ENCODE peak calls at places on chromosomes 2 and 18, in four cellular contexts. One of them, this sample, is unnamed.
A peak's percentile ranks its signal among the peaks of the same experiment; 100 is the strongest.

GRCh38 chr2:127308586-127309138 is 14.7 kb upstream of the ERCC3 start:
- DNase-seq in WTC11: no peak
- DNase-seq in SK-N-SH: no peak
- DNase-seq in HepG2: no peak
- DNase-seq in this sample: no peak

GRCh38 chr2:238847841-238848565 is at the start of gene TWIST2:
- DNase-seq in SK-N-SH: peak; percentile 56
- DNase-seq in HepG2: no peak
- DNase-seq in WTC11: peak; percentile 66
- DNase-seq in this sample: no peak

GRCh38 chr18:69617888-69618287 is 217.2 kb downstream of the DOK6 start:
- DNase-seq in SK-N-SH: no peak
- DNase-seq in WTC11: no peak
- DNase-seq in HepG2: no peak
- DNase-seq in this sample: no peak

GRCh38 chr2:181607629-181608627 is 49.0 kb downstream of the CERKL start:
- DNase-seq in SK-N-SH: no peak
- DNase-seq in HepG2: no peak
- DNase-seq in WTC11: no peak
- DNase-seq in this sample: no peak

GRCh38 chr18:3985030-3985429 is 470.1 kb downstream of the DLGAP1 start:
- DNase-seq in WTC11: no peak
- DNase-seq in SK-N-SH: no peak
- DNase-seq in HepG2: no peak
- DNase-seq in this sample: no peak

GRCh38 chr2:207115715-207116364 is 49.9 kb downstream of the KLF7 start:
- DNase-seq in HepG2: no peak
- DNase-seq in WTC11: no peak
- DNase-seq in SK-N-SH: peak; percentile 39
- DNase-seq in this sample: no peak

GRCh38 chr2:33011941-33012340 is 65.2 kb downstream of the LTBP1 start:
- DNase-seq in HepG2: no peak
- DNase-seq in WTC11: no peak
- DNase-seq in SK-N-SH: no peak
- DNase-seq in this sample: no peak

GRCh38 chr2:66446924-66447323 is 12.0 kb downstream of the MEIS1 start:
- DNase-seq in HepG2: no peak
- DNase-seq in SK-N-SH: no peak
- DNase-seq in WTC11: no peak
- DNase-seq in this sample: no peak

GRCh38 chr2:8457620-8458255 is 224.1 kb upstream of the ID2 start:
- DNase-seq in HepG2: no peak
- DNase-seq in SK-N-SH: no peak
- DNase-seq in WTC11: no peak
- DNase-seq in this sample: no peak

GRCh38 chr2:232444409-232445148 is 11.4 kb upstream of the ALPI start:
- DNase-seq in SK-N-SH: peak; percentile 75
- DNase-seq in WTC11: peak; percentile 71
- DNase-seq in HepG2: peak; percentile 56
- DNase-seq in this sample: peak; percentile 61

GRCh38 chr2:101151859-101152194 is 645 bp upstream of the TBC1D8 start:
- DNase-seq in WTC11: no peak
- DNase-seq in SK-N-SH: no peak
- DNase-seq in HepG2: no peak
- DNase-seq in this sample: no peak

GRCh38 chr2:2564300-2565085 is 233.4 kb upstream of the MYT1L start:
- DNase-seq in SK-N-SH: no peak
- DNase-seq in WTC11: peak; percentile 22
- DNase-seq in HepG2: no peak
- DNase-seq in this sample: no peak

GRCh38 chr18:14974576-14974975 is 226.6 kb downstream of the ANKRD30B start:
- DNase-seq in WTC11: no peak
- DNase-seq in SK-N-SH: no peak
- DNase-seq in HepG2: no peak
- DNase-seq in this sample: no peak

GRCh38 chr2:236689393-236689700 is 119.7 kb downstream of the ACKR3 start:
- DNase-seq in SK-N-SH: no peak
- DNase-seq in HepG2: no peak
- DNase-seq in WTC11: no peak
- DNase-seq in this sample: no peak

GRCh38 chr2:237884681-237885080 is 25.3 kb downstream of the RAMP1 start:
- DNase-seq in WTC11: no peak
- DNase-seq in HepG2: no peak
- DNase-seq in SK-N-SH: no peak
- DNase-seq in this sample: no peak

GRCh38 chr2:186460465-186460864 is 25.6 kb upstream of the ZC3H15 start:
- DNase-seq in SK-N-SH: peak; percentile 16
- DNase-seq in WTC11: no peak
- DNase-seq in HepG2: peak; percentile 68
- DNase-seq in this sample: peak; percentile 23

GRCh38 chr2:206765242-206766056 is at the start of the genes FASTKD2 and MDH1B:
- DNase-seq in HepG2: peak; percentile 93
- DNase-seq in WTC11: peak; percentile 78
- DNase-seq in SK-N-SH: peak; percentile 85
- DNase-seq in this sample: peak; percentile 72

GRCh38 chr2:23199115-23199918 is 185.7 kb upstream of the KLHL29 start:
- DNase-seq in HepG2: peak; percentile 26
- DNase-seq in SK-N-SH: peak; percentile 34
- DNase-seq in WTC11: peak; percentile 16
- DNase-seq in this sample: peak; percentile 56

GRCh38 chr2:39377226-39377939 is 59.7 kb downstream of the MAP4K3 start:
- DNase-seq in SK-N-SH: no peak
- DNase-seq in WTC11: no peak
- DNase-seq in HepG2: no peak
- DNase-seq in this sample: no peak

GRCh38 chr2:70992945-70993688 is 1.6 kb downstream of the TEX261 start:
- DNase-seq in SK-N-SH: no peak
- DNase-seq in HepG2: no peak
- DNase-seq in WTC11: no peak
- DNase-seq in this sample: peak; percentile 3

GRCh38 chr2:231190531-231191197 is 7.8 kb upstream of the ARMC9 start:
- DNase-seq in HepG2: no peak
- DNase-seq in WTC11: peak; percentile 70
- DNase-seq in SK-N-SH: no peak
- DNase-seq in this sample: no peak

GRCh38 chr2:55581435-55581834 is 36.0 kb downstream of the PPP4R3B start:
- DNase-seq in WTC11: no peak
- DNase-seq in HepG2: peak; percentile 27
- DNase-seq in SK-N-SH: peak; percentile 19
- DNase-seq in this sample: no peak

GRCh38 chr2:161223139-161223732 is 63.0 kb downstream of the TANK start:
- DNase-seq in SK-N-SH: no peak
- DNase-seq in HepG2: peak; percentile 51
- DNase-seq in WTC11: no peak
- DNase-seq in this sample: peak; percentile 30

GRCh38 chr2:42254186-42254911 is 85.2 kb downstream of the EML4 start:
- DNase-seq in WTC11: no peak
- DNase-seq in HepG2: no peak
- DNase-seq in SK-N-SH: no peak
- DNase-seq in this sample: no peak

GRCh38 chr2:195212586-195212985 is 444.4 kb upstream of the SLC39A10 start:
- DNase-seq in HepG2: no peak
- DNase-seq in SK-N-SH: no peak
- DNase-seq in WTC11: no peak
- DNase-seq in this sample: no peak

GRCh38 chr2:55923091-55923977 is at the start of gene EFEMP1:
- DNase-seq in SK-N-SH: peak; percentile 41
- DNase-seq in HepG2: no peak
- DNase-seq in WTC11: peak; percentile 85
- DNase-seq in this sample: no peak

GRCh38 chr2:191957996-191958860 is 111.3 kb upstream of the CAVIN2 start:
- DNase-seq in HepG2: no peak
- DNase-seq in SK-N-SH: no peak
- DNase-seq in WTC11: no peak
- DNase-seq in this sample: no peak

GRCh38 chr2:37378411-37378810 is 34.0 kb downstream of the QPCT start:
- DNase-seq in HepG2: peak; percentile 43
- DNase-seq in SK-N-SH: no peak
- DNase-seq in WTC11: no peak
- DNase-seq in this sample: no peak

GRCh38 chr2:203870942-203871341 is 3.4 kb downstream of the CTLA4 start:
- DNase-seq in HepG2: no peak
- DNase-seq in WTC11: no peak
- DNase-seq in SK-N-SH: no peak
- DNase-seq in this sample: no peak

GRCh38 chr2:133054297-133054696 is 384.3 kb upstream of the LYPD1 start:
- DNase-seq in WTC11: peak; percentile 13
- DNase-seq in SK-N-SH: no peak
- DNase-seq in HepG2: no peak
- DNase-seq in this sample: no peak

GRCh38 chr2:238995634-238996033 is 147.7 kb downstream of the TWIST2 start:
- DNase-seq in WTC11: no peak
- DNase-seq in HepG2: no peak
- DNase-seq in SK-N-SH: no peak
- DNase-seq in this sample: no peak

GRCh38 chr18:11167778-11168177 is 18.4 kb upstream of the PIEZO2 start:
- DNase-seq in HepG2: no peak
- DNase-seq in SK-N-SH: no peak
- DNase-seq in WTC11: no peak
- DNase-seq in this sample: no peak

GRCh38 chr18:48994044-48994651 is 43.4 kb upstream of the SMAD7 start:
- DNase-seq in HepG2: peak; percentile 48
- DNase-seq in WTC11: no peak
- DNase-seq in SK-N-SH: no peak
- DNase-seq in this sample: no peak

GRCh38 chr18:48993586-48993985 is 42.8 kb upstream of the SMAD7 start:
- DNase-seq in HepG2: no peak
- DNase-seq in WTC11: no peak
- DNase-seq in SK-N-SH: no peak
- DNase-seq in this sample: no peak

GRCh38 chr18:48996041-48996440 is 45.3 kb upstream of the SMAD7 start:
- DNase-seq in HepG2: no peak
- DNase-seq in SK-N-SH: no peak
- DNase-seq in WTC11: no peak
- DNase-seq in this sample: no peak

GRCh38 chr18:48996901-48997463 is 46.2 kb upstream of the SMAD7 start:
- DNase-seq in SK-N-SH: peak; percentile 77
- DNase-seq in WTC11: no peak
- DNase-seq in HepG2: peak; percentile 47
- DNase-seq in this sample: no peak

GRCh38 chr18:48994926-48995835 is 44.4 kb upstream of the SMAD7 start:
- DNase-seq in WTC11: no peak
- DNase-seq in SK-N-SH: no peak
- DNase-seq in HepG2: no peak
- DNase-seq in this sample: no peak
- TF ChIP-seq FOXJ3 in WTC11: no peak
- TF ChIP-seq FOXJ3 in SK-N-SH: no peak
- TF ChIP-seq FOXJ3 in HepG2: no peak
- TF ChIP-seq FOXJ3 in this sample: no peak

GRCh38 chr18:29157057-29157780 is 980.3 kb upstream of the CDH2 start:
- DNase-seq in HepG2: no peak
- DNase-seq in SK-N-SH: no peak
- DNase-seq in WTC11: no peak
- DNase-seq in this sample: no peak

GRCh38 chr18:29154758-29155725 is 978.1 kb upstream of the CDH2 start:
- DNase-seq in SK-N-SH: no peak
- DNase-seq in HepG2: no peak
- DNase-seq in WTC11: no peak
- DNase-seq in this sample: no peak

GRCh38 chr18:29157905-29158304 is 981.0 kb upstream of the CDH2 start:
- DNase-seq in HepG2: no peak
- DNase-seq in SK-N-SH: no peak
- DNase-seq in WTC11: no peak
- DNase-seq in this sample: no peak

GRCh38 chr18:29154196-29154757 is 977.3 kb upstream of the CDH2 start:
- DNase-seq in WTC11: no peak
- DNase-seq in HepG2: no peak
- DNase-seq in SK-N-SH: no peak
- DNase-seq in this sample: no peak

DNA sequence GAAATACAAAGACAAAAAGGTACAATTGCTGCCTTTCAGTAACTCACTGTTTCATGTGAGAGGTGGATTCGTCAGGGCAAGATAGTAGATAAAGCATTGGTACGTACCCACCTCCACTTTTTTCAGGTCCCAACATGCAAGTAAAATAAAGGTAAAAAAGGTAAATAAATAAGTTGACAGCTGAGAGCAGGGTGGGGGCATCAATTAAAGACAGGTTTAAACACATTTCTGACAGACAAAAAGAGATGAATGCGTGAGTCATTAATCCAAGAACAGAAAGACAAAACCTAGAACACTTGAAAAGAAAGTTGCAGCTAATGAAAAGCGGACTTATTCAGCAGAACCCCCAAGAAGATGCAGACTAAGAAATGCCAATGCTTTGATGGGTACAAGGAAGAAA is 979.6 kb upstream of the CDH2 start:
- DNase-seq in HepG2: no peak
- DNase-seq in SK-N-SH: no peak
- DNase-seq in WTC11: no peak
- DNase-seq in this sample: no peak
- TF ChIP-seq FOXJ3 in HepG2: no peak
- TF ChIP-seq FOXJ3 in SK-N-SH: no peak
- TF ChIP-seq FOXJ3 in WTC11: no peak
- TF ChIP-seq FOXJ3 in this sample: no peak

DNA sequence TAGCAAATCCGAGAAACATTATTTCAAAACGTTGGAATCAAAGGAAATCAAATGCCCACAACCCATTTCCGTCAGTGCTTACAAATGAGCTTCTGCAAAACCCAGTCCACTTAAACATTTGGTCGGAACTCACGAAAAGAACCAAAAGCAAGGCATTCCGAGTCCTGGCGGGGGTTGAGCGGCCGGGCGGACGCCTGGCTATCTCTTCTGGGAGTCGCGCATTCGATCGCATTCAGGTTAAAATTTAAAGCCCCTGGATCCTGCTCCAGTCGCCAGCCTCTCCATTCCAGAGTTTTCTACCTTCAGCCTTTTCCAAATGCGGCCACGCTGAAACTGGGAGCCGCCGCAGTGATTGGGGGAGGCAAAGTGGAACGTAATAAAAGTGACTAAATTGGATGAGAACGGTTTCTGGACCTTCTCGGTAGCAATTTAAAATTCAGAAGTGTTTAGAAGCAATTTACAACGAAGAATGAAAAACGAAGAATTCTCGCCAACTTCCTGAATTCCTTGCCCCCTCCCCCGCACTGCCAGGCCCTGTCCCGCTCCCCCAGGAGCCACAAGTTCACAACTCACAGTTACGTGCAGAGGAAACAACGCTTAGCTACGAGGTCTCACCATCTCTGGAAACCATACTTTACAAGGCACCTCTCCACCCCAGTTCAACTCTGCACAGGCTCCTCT is 1.8 kb upstream of the GATA6 start:
- DNase-seq in WTC11: peak; percentile 56
- DNase-seq in HepG2: no peak
- DNase-seq in SK-N-SH: peak; percentile 40
- DNase-seq in this sample: no peak
- TF ChIP-seq FOXJ3 in WTC11: no peak
- TF ChIP-seq FOXJ3 in HepG2: no peak
- TF ChIP-seq FOXJ3 in SK-N-SH: no peak
- TF ChIP-seq FOXJ3 in this sample: no peak

GRCh38 chr2:177797808-177798207 is 274.8 kb downstream of the PDE11A start:
- DNase-seq in HepG2: no peak
- DNase-seq in SK-N-SH: no peak
- DNase-seq in WTC11: peak; percentile 63
- DNase-seq in this sample: no peak

GRCh38 chr2:177796644-177797415 is 275.7 kb downstream of the PDE11A start:
- DNase-seq in HepG2: no peak
- DNase-seq in WTC11: no peak
- DNase-seq in SK-N-SH: peak; percentile 3
- DNase-seq in this sample: no peak

GRCh38 chr2:177796011-177796410 is 276.6 kb downstream of the PDE11A start:
- DNase-seq in WTC11: no peak
- DNase-seq in HepG2: no peak
- DNase-seq in SK-N-SH: no peak
- DNase-seq in this sample: no peak

GRCh38 chr2:177799531-177799930 is 273.0 kb downstream of the PDE11A start:
- DNase-seq in WTC11: peak; percentile 22
- DNase-seq in HepG2: peak; percentile 27
- DNase-seq in SK-N-SH: peak; percentile 38
- DNase-seq in this sample: peak; percentile 30
- TF ChIP-seq FOXJ3 in WTC11: no peak
- TF ChIP-seq FOXJ3 in HepG2: no peak
- TF ChIP-seq FOXJ3 in SK-N-SH: no peak
- TF ChIP-seq FOXJ3 in this sample: no peak